ENCODE peak calls at places on chromosomes 1 and 21, in six cellular contexts. H is HCT116, I is H1, L is K562, N is HepG2, Q is GM12878. D is an unnamed sample.

GRCh38 chr1:19651141-19651737 is 7.1 kb downstream of the NBL1 start:
- DNase-seq in H (no peak), I (no peak), L (peak; percentile 85), N (peak; percentile 24), Q (no peak), D (no peak)

GRCh38 chr1:74673351-74674111 is at the start of gene ERICH3:
- DNase-seq in H (no peak), I (no peak), L (no peak), N (no peak), Q (no peak), D (no peak)

GRCh38 chr1:223748405-223748772 is 36.0 kb downstream of the CAPN2 start:
- DNase-seq in H (no peak), I (no peak), L (no peak), N (no peak), Q (no peak), D (no peak)

GRCh38 chr1:1946540-1946939 is 27.5 kb upstream of the TMEM52 start:
- DNase-seq in H (no peak), I (no peak), L (no peak), N (no peak), Q (no peak), D (no peak)

GRCh38 chr1:200253774-200254495 is 155.9 kb downstream of the ZNF281 start:
- DNase-seq in H (no peak), I (no peak), L (no peak), N (no peak), Q (peak; percentile 62), D (no peak)

GRCh38 chr1:103459385-103459784 is 66.1 kb upstream of the RNPC3 start:
- DNase-seq in H (no peak), I (no peak), L (no peak), N (no peak), Q (no peak), D (no peak)

GRCh38 chr1:52996653-52997052 is 65.4 kb upstream of the PODN start:
- DNase-seq in H (no peak), I (no peak), L (no peak), N (no peak), Q (no peak), D (no peak)

GRCh38 chr1:154550657-154551056 is 7.8 kb downstream of the UBE2Q1 start:
- DNase-seq in H (no peak), I (no peak), L (no peak), N (no peak), Q (no peak), D (no peak)

GRCh38 chr1:6385673-6386191 is 7.8 kb downstream of the ACOT7 start:
- DNase-seq in H (peak; percentile 77), I (peak; percentile 78), L (peak; percentile 57), N (no peak), Q (no peak), D (peak; percentile 57)

GRCh38 chr1:17653728-17654351 is 101.3 kb upstream of the ACTL8 start:
- DNase-seq in H (no peak), I (no peak), L (peak; percentile 72), N (no peak), Q (no peak), D (peak; percentile 16)

GRCh38 chr1:210726621-210727020 is 397.9 kb downstream of the HHAT start:
- DNase-seq in H (no peak), I (peak; percentile 13), L (peak; percentile 64), N (no peak), Q (no peak), D (peak; percentile 57)

GRCh38 chr1:168365719-168366474 is 85.2 kb downstream of the TBX19 start:
- DNase-seq in H (no peak), I (no peak), L (peak; percentile 65), N (peak; percentile 29), Q (no peak), D (peak; percentile 9)

GRCh38 chr21:26982767-26983166 is 15.9 kb upstream of the ADAMTS5 start:
- DNase-seq in H (no peak), I (no peak), L (no peak), N (no peak), Q (no peak), D (no peak)

GRCh38 chr1:108686609-108687313 is 5.3 kb upstream of the PRPF38B start:
- DNase-seq in H (no peak), I (no peak), L (no peak), N (peak; percentile 35), Q (no peak), D (no peak)

GRCh38 chr1:40844079-40844478 is 18.1 kb downstream of the CITED4 start:
- DNase-seq in H (no peak), I (no peak), L (no peak), N (no peak), Q (no peak), D (no peak)

GRCh38 chr1:204150702-204151561 is 912 bp downstream of the ETNK2 start:
- DNase-seq in H (no peak), I (no peak), L (no peak), N (no peak), Q (no peak), D (no peak)

GRCh38 chr1:1079408-1080121 is 5.5 kb upstream of the RNF223 start:
- DNase-seq in H (peak; percentile 60), I (no peak), L (peak; percentile 81), N (peak; percentile 79), Q (no peak), D (peak; percentile 40)

GRCh38 chr1:178628637-178629548 is 96.2 kb upstream of the RALGPS2 start:
- DNase-seq in H (no peak), I (no peak), L (no peak), N (no peak), Q (no peak), D (peak; percentile 70)

GRCh38 chr1:80427886-80428285 is 1372.8 kb upstream of the ADGRL2 start:
- DNase-seq in H (no peak), I (no peak), L (no peak), N (no peak), Q (no peak), D (no peak)

GRCh38 chr1:203338335-203339036 is 12.4 kb downstream of the FMOD start:
- DNase-seq in H (peak; percentile 53), I (no peak), L (peak; percentile 84), N (peak; percentile 25), Q (no peak), D (peak; percentile 79)

GRCh38 chr21:45607021-45607921 is 36.3 kb upstream of the PCBP3 start:
- DNase-seq in H (no peak), I (no peak), L (no peak), N (no peak), Q (no peak), D (no peak)

GRCh38 chr1:26096471-26096870 is 15.2 kb upstream of the PDIK1L start:
- DNase-seq in H (no peak), I (no peak), L (no peak), N (no peak), Q (no peak), D (no peak)

GRCh38 chr21:44710756-44711326 is 531 bp downstream of the TSPEAR start:
- DNase-seq in H (no peak), I (no peak), L (no peak), N (no peak), Q (no peak), D (no peak)

GRCh38 chr1:93661829-93662474 is 19.7 kb downstream of the BCAR3 start:
- DNase-seq in H (no peak), I (no peak), L (no peak), N (no peak), Q (no peak), D (no peak)

GRCh38 chr1:204507317-204508105 is 8.7 kb upstream of the MDM4 start:
- DNase-seq in H (no peak), I (peak; percentile 49), L (peak; percentile 43), N (peak; percentile 64), Q (no peak), D (peak; percentile 73)

GRCh38 chr21:32712043-32712442 is 15.8 kb downstream of the SYNJ1 start:
- DNase-seq in H (no peak), I (no peak), L (no peak), N (no peak), Q (peak; percentile 82), D (no peak)

GRCh38 chr1:94821636-94822305 is 1.6 kb downstream of the SLC44A3 start:
- DNase-seq in H (no peak), I (no peak), L (no peak), N (peak; percentile 74), Q (no peak), D (no peak)

GRCh38 chr1:119220980-119221379 is 80.5 kb upstream of the WARS2 start:
- DNase-seq in H (no peak), I (no peak), L (no peak), N (no peak), Q (no peak), D (no peak)

GRCh38 chr1:47191940-47192457 is 2.2 kb upstream of the PDZK1IP1 start:
- DNase-seq in H (no peak), I (no peak), L (no peak), N (no peak), Q (no peak), D (no peak)

GRCh38 chr1:21495225-21495820 is 13.9 kb upstream of the ALPL start:
- DNase-seq in H (no peak), I (no peak), L (no peak), N (no peak), Q (no peak), D (no peak)

GRCh38 chr1:71829346-71829745 is 453.0 kb downstream of the NEGR1 start:
- DNase-seq in H (no peak), I (no peak), L (no peak), N (no peak), Q (no peak), D (no peak)

GRCh38 chr1:65688848-65689247 is 103.8 kb upstream of the PDE4B start:
- DNase-seq in H (no peak), I (no peak), L (no peak), N (peak; percentile 3), Q (no peak), D (no peak)

GRCh38 chr1:65688215-65688566 is 104.5 kb upstream of the PDE4B start:
- DNase-seq in H (no peak), I (no peak), L (no peak), N (no peak), Q (no peak), D (no peak)

GRCh38 chr1:65691962-65692361 is 100.7 kb upstream of the PDE4B start:
- DNase-seq in H (no peak), I (no peak), L (no peak), N (no peak), Q (no peak), D (no peak)

GRCh38 chr1:65694126-65694525 is 98.6 kb upstream of the PDE4B start:
- DNase-seq in H (no peak), I (no peak), L (no peak), N (no peak), Q (no peak), D (no peak)

GRCh38 chr1:65691152-65691900 is 101.4 kb upstream of the PDE4B start:
- DNase-seq in H (no peak), I (no peak), L (no peak), N (no peak), Q (no peak), D (no peak)
- TF ChIP-seq YY1 in H (no peak), I (no peak), L (no peak), N (no peak), Q (no peak), D (no peak)

GRCh38 chr21:29194847-29195246 is 64.4 kb downstream of the MAP3K7CL start:
- DNase-seq in H (no peak), I (no peak), L (no peak), N (peak; percentile 25), Q (no peak), D (peak; percentile 48)
- H3K4me3 ChIP-seq in H (no peak overlapping the region), I (no peak overlapping the region), L (no peak overlapping the region), N (peak overlapping the region; percentile 42), Q (no peak overlapping the region), D (peak overlapping the region; percentile 39)

GRCh38 chr21:37675202-37675801 is 241.0 kb downstream of the KCNJ6 start:
- DNase-seq in H (peak; percentile 27), I (peak; percentile 29), L (peak; percentile 80), N (no peak), Q (no peak), D (peak; percentile 71)
- H3K4me1 ChIP-seq in H (peaks cover 8% of the 10 kb centered on the region), I (peaks cover 2% of the 10 kb centered on the region), L (peaks cover 5% of the 10 kb centered on the region), N (no peaks in the 10 kb centered on the region), Q (no peaks in the 10 kb centered on the region), D (peaks cover 8% of the 10 kb centered on the region)

GRCh38 chr1:179883739-179884138 is 1.7 kb downstream of the TOR1AIP1 start:
- DNase-seq in H (no peak), I (no peak), L (peak; percentile 35), N (peak; percentile 45), Q (peak; percentile 56), D (no peak)
- TF ChIP-seq YY1 in H (no peak), I (no peak), L (no peak), N (no peak), Q (no peak), D (no peak)